ENCODE peak calls at places on chromosome 22, in nine cellular contexts. Y is heart left ventricle; B is MCF 10A; W is right lobe of liver; G is B cell; K is nephron progenitor cell; L is CD8-positive, alpha-beta T cell; S is IMR-90; O is astrocyte of the cerebellum. Z is an unnamed sample.

GRCh38 chr22:23720855-23721254 is 30.0 kb downstream of the RGL4 start:
- DNase-seq in K (no peak), G (no peak), S (no peak), O (no peak), W (no peak), B (no peak), L (no peak), Y (no peak), Z (no peak)

GRCh38 chr22:36761553-36762240 is 14.2 kb downstream of the IFT27 start:
- DNase-seq in G (no peak), S (no peak), L (no peak), Y (no peak), O (no peak), W (no peak), K (no peak), B (no peak), Z (no peak)

GRCh38 chr22:37409557-37409956 is 17.7 kb downstream of the ELFN2 start:
- DNase-seq in K (no peak), B (no peak), G (no peak), O (no peak), W (no peak), L (no peak), Y (no peak), S (no peak), Z (no peak)

GRCh38 chr22:24427500-24428164 is at the start of gene ADORA2A:
- DNase-seq in W (peak), O (no peak), G (peak), K (no peak), Y (no peak), S (no peak), L (peak), B (no peak), Z (no peak)

GRCh38 chr22:36258750-36259619 is 6.1 kb downstream of the APOL1 start:
- DNase-seq in L (peak), G (no peak), Y (no peak), K (peak), W (no peak), O (no peak), B (no peak), S (peak), Z (no peak)

GRCh38 chr22:22752556-22753477 is 108.4 kb downstream of the GGTLC2 start:
- DNase-seq in W (no peak), G (peak), O (no peak), Y (no peak), B (peak), S (peak), K (no peak), L (peak), Z (no peak)

GRCh38 chr22:20580611-20581502 is 73.4 kb downstream of the MED15 start:
- DNase-seq in Y (no peak), W (no peak), O (no peak), B (no peak), G (no peak), L (no peak), K (no peak), S (no peak), Z (no peak)

GRCh38 chr22:22207845-22208564 is 36.6 kb upstream of the VPREB1 start:
- DNase-seq in B (peak), O (peak), K (peak), W (peak), L (peak), Y (peak), G (peak), S (peak), Z (peak)

GRCh38 chr22:37303821-37304274 is 21.5 kb downstream of the CYTH4 start:
- DNase-seq in B (peak), W (no peak), S (peak), O (peak), G (no peak), K (no peak), L (peak), Y (no peak), Z (no peak)

GRCh38 chr22:29166180-29166579 is 39.5 kb upstream of the EMID1 start:
- DNase-seq in S (no peak), G (no peak), O (no peak), B (no peak), K (no peak), L (no peak), W (peak), Y (no peak), Z (no peak)

GRCh38 chr22:33519140-33519973 is 400.9 kb downstream of the LARGE1 start:
- DNase-seq in L (no peak), K (peak), G (peak), O (no peak), W (no peak), S (peak), Y (peak), B (no peak), Z (peak)

GRCh38 chr22:37638351-37639069 is 959 bp upstream of the SH3BP1 start:
- DNase-seq in S (no peak), K (no peak), O (no peak), B (no peak), Y (no peak), G (peak), W (no peak), L (peak), Z (no peak)

GRCh38 chr22:39094717-39095389 is 2.2 kb upstream of the APOBEC3H start:
- DNase-seq in W (peak), K (no peak), O (no peak), B (no peak), G (no peak), L (no peak), Y (no peak), S (no peak), Z (no peak)

GRCh38 chr22:36324414-36324813 is 63.4 kb downstream of the MYH9 start:
- DNase-seq in Y (no peak), G (no peak), O (no peak), W (no peak), K (no peak), B (no peak), L (no peak), S (no peak), Z (no peak)

GRCh38 chr22:32775957-32776356 is 25.5 kb upstream of the TIMP3 start:
- DNase-seq in G (no peak), W (peak), S (no peak), Y (no peak), K (no peak), B (peak), O (no peak), L (no peak), Z (no peak)

GRCh38 chr22:36180038-36180880 is 19.7 kb upstream of the APOL3 start:
- DNase-seq in G (peak), S (peak), Y (peak), O (peak), B (peak), L (peak), K (peak), W (peak), Z (peak)

DNA sequence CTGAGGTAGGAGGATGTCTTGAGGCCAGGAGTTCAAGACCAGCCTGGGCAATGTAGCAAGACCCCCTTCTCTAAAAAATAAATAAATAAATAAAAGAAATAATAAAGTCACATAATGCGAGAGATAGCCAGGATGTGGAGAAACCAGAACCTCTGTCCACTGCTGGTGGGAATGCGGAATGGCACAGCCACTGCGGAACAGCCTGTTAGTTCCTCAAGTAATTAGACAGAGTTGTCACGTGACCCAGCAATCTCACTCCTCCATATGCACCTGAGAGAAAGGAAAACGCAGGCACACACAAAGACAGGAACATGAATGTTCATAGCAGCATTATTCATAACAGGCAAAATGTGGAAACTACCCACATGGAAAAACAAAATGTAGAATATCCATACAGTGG is 27.5 kb downstream of the LIF start:
- DNase-seq in L (no peak), G (no peak), S (no peak), W (no peak), Y (no peak), B (no peak), O (no peak), K (no peak), Z (no peak)
- TF ChIP-seq CTCF in L (no peak), G (no peak), S (peak), W (no peak), Y (no peak), B (no peak), O (peak), K (no peak), Z (peak)

DNA sequence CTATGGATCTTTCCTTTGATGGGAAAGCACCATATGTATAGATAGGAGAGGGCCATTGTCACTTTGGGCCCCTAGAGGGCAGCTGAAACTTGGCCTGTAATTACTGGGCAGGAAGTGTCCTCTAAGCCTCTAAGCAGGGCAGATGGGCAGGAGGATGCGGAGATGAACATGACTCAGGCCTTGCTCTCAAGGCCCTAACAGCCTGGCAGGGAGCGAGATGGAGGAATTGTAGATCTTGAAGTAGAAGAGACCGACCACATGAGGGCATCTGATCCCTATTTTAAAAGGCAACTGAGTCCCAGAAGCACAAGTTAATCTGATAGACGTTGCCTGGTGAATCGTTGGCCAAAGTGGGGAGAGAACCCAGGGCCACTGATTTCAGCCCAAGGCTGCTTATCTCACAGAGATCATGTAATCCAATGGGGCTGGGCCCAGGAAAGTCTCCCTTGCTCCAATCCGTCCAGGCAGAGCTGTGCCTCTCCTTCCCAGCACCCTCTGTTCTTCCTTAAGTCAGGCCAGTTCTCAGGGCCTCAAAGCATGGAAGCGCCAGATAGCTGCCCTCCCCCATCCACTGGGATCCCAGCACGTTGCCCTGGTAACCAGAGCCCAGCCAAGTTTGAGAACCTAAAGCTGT is 2.5 kb upstream of the SEPTIN3 start:
- DNase-seq in L (peak), G (no peak), W (no peak), Y (no peak), O (peak), S (peak), K (no peak), B (peak), Z (no peak)
- TF ChIP-seq CTCF in L (no peak), G (peak), W (peak), Y (peak), O (peak), S (peak), K (peak), B (peak), Z (no peak)

GRCh38 chr22:45335021-45335818 is 25.5 kb downstream of the FAM118A start:
- DNase-seq in O (no peak), S (no peak), B (no peak), L (no peak), G (no peak), Y (peak), W (peak), K (peak), Z (no peak)
- TF ChIP-seq CTCF in O (peak), S (no peak), B (no peak), L (no peak), G (no peak), Y (peak), W (peak), K (peak), Z (peak)

GRCh38 chr22:50575426-50575941 is 2.7 kb downstream of the CPT1B start:
- DNase-seq in S (no peak), G (peak), O (no peak), B (no peak), W (no peak), L (no peak), K (no peak), Y (no peak), Z (no peak)

GRCh38 chr22:50576806-50577696 is 1.2 kb downstream of the CPT1B start:
- DNase-seq in G (no peak), Y (no peak), S (no peak), O (no peak), K (no peak), B (no peak), W (no peak), L (no peak), Z (no peak)

GRCh38 chr22:50574383-50574755 is 3.9 kb downstream of the CPT1B start:
- DNase-seq in K (no peak), B (no peak), S (no peak), W (no peak), O (no peak), L (no peak), Y (no peak), G (peak), Z (no peak)

GRCh38 chr22:50577697-50577986 is 585 bp downstream of the CPT1B start:
- DNase-seq in K (no peak), W (no peak), B (no peak), O (no peak), S (no peak), L (no peak), G (no peak), Y (no peak), Z (no peak)

GRCh38 chr22:50576070-50576469 is 2.2 kb downstream of the CPT1B start:
- DNase-seq in O (peak), W (no peak), K (peak), S (peak), G (no peak), L (no peak), B (peak), Y (no peak), Z (no peak)
- TF ChIP-seq CTCF in O (peak), W (peak), K (peak), S (peak), G (no peak), L (no peak), B (peak), Y (no peak), Z (no peak)

GRCh38 chr22:50625568-50626313 is 2.2 kb downstream of the ARSA start:
- DNase-seq in K (no peak), O (no peak), L (no peak), W (no peak), Y (no peak), B (no peak), S (no peak), G (no peak), Z (no peak)
- TF ChIP-seq CTCF in K (no peak), O (no peak), L (no peak), W (no peak), Y (peak), B (peak), S (peak), G (no peak), Z (no peak)

DNA sequence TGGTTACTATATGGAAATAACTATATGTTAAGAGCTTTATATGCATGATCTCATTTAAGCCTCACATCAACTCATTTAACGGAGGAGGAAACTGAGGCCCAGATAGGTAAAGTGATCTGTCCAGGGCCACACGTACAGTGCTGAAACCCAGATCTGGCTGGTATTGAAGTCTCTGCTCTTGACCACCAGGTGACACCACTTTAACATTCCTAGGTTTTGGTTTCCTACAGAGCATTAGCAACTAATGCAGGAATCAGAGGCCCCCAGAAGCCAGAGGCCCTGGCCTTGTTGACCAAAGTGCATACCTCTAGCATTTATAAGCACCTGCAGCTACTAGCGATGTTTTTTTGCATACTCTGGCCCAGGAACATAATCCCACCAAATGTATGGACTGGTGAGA is 12.9 kb upstream of the LIMK2 start:
- DNase-seq in L (no peak), K (no peak), S (no peak), G (no peak), B (no peak), W (no peak), Y (no peak), O (no peak), Z (no peak)
- TF ChIP-seq CTCF in L (no peak), K (no peak), S (no peak), G (no peak), B (no peak), W (peak), Y (no peak), O (no peak), Z (no peak)

GRCh38 chr22:50627914-50628542 is at the start of gene ARSA:
- DNase-seq in O (peak), L (peak), B (peak), W (peak), K (peak), G (peak), Y (peak), S (peak), Z (peak)
- TF ChIP-seq CTCF in O (peak), L (no peak), B (peak), W (peak), K (no peak), G (peak), Y (peak), S (peak), Z (no peak)